ENCODE peak calls at places on chromosomes 1 and 21, in nine cellular contexts. One of them, this sample, is unnamed.

GRCh38 chr1:17307946-17308345 is at the start of gene PADI4:
- DNase-seq in H7: no peak
- DNase-seq in tibial artery: no peak
- DNase-seq in SJCRH30: no peak
- DNase-seq in fibroblast of mammary gland: no peak
- DNase-seq in amniotic stem cell: no peak
- DNase-seq in activated CD4-positive, alpha-beta T cell treated with anti-CD3 and anti-CD28 coated beads for 4 hours: no peak
- DNase-seq in stimulated activated naive CD8-positive, alpha-beta T cell treated with anti-CD3 and anti-CD28 coated beads, Interleukin-15, amount 100 ng/mL, for 72 hours: no peak
- DNase-seq in activated naive CD4-positive, alpha-beta T cell treated with anti-CD3 and anti-CD28 coated beads for 36 hours: no peak
- DNase-seq in this sample: no peak

GRCh38 chr1:172991674-172992400 is 58.9 kb downstream of the TNFSF18 start:
- DNase-seq in fibroblast of mammary gland: no peak
- DNase-seq in stimulated activated naive CD8-positive, alpha-beta T cell treated with anti-CD3 and anti-CD28 coated beads, Interleukin-15, amount 100 ng/mL, for 72 hours: no peak
- DNase-seq in SJCRH30: no peak
- DNase-seq in tibial artery: no peak
- DNase-seq in activated naive CD4-positive, alpha-beta T cell treated with anti-CD3 and anti-CD28 coated beads for 36 hours: no peak
- DNase-seq in amniotic stem cell: no peak
- DNase-seq in activated CD4-positive, alpha-beta T cell treated with anti-CD3 and anti-CD28 coated beads for 4 hours: no peak
- DNase-seq in H7: no peak
- DNase-seq in this sample: no peak

GRCh38 chr21:29175408-29176147 is 45.1 kb downstream of the MAP3K7CL start:
- DNase-seq in activated naive CD4-positive, alpha-beta T cell treated with anti-CD3 and anti-CD28 coated beads for 36 hours: no peak
- DNase-seq in tibial artery: no peak
- DNase-seq in H7: no peak
- DNase-seq in activated CD4-positive, alpha-beta T cell treated with anti-CD3 and anti-CD28 coated beads for 4 hours: no peak
- DNase-seq in amniotic stem cell: no peak
- DNase-seq in SJCRH30: no peak
- DNase-seq in fibroblast of mammary gland: peak; percentile 80
- DNase-seq in stimulated activated naive CD8-positive, alpha-beta T cell treated with anti-CD3 and anti-CD28 coated beads, Interleukin-15, amount 100 ng/mL, for 72 hours: no peak
- DNase-seq in this sample: no peak

GRCh38 chr1:91502138-91502881 is 1.7 kb downstream of the CDC7 start:
- DNase-seq in H7: no peak
- DNase-seq in tibial artery: no peak
- DNase-seq in stimulated activated naive CD8-positive, alpha-beta T cell treated with anti-CD3 and anti-CD28 coated beads, Interleukin-15, amount 100 ng/mL, for 72 hours: no peak
- DNase-seq in SJCRH30: no peak
- DNase-seq in amniotic stem cell: no peak
- DNase-seq in fibroblast of mammary gland: no peak
- DNase-seq in activated CD4-positive, alpha-beta T cell treated with anti-CD3 and anti-CD28 coated beads for 4 hours: no peak
- DNase-seq in activated naive CD4-positive, alpha-beta T cell treated with anti-CD3 and anti-CD28 coated beads for 36 hours: no peak
- DNase-seq in this sample: no peak

GRCh38 chr1:58456470-58456869 is 90.1 kb downstream of the OMA1 start:
- DNase-seq in amniotic stem cell: no peak
- DNase-seq in activated CD4-positive, alpha-beta T cell treated with anti-CD3 and anti-CD28 coated beads for 4 hours: no peak
- DNase-seq in fibroblast of mammary gland: peak; percentile 51
- DNase-seq in SJCRH30: no peak
- DNase-seq in activated naive CD4-positive, alpha-beta T cell treated with anti-CD3 and anti-CD28 coated beads for 36 hours: no peak
- DNase-seq in tibial artery: no peak
- DNase-seq in stimulated activated naive CD8-positive, alpha-beta T cell treated with anti-CD3 and anti-CD28 coated beads, Interleukin-15, amount 100 ng/mL, for 72 hours: no peak
- DNase-seq in H7: no peak
- DNase-seq in this sample: no peak

GRCh38 chr1:93577536-93578432 is 103.9 kb downstream of the BCAR3 start:
- DNase-seq in fibroblast of mammary gland: no peak
- DNase-seq in activated naive CD4-positive, alpha-beta T cell treated with anti-CD3 and anti-CD28 coated beads for 36 hours: no peak
- DNase-seq in stimulated activated naive CD8-positive, alpha-beta T cell treated with anti-CD3 and anti-CD28 coated beads, Interleukin-15, amount 100 ng/mL, for 72 hours: no peak
- DNase-seq in activated CD4-positive, alpha-beta T cell treated with anti-CD3 and anti-CD28 coated beads for 4 hours: no peak
- DNase-seq in SJCRH30: no peak
- DNase-seq in H7: peak; percentile 19
- DNase-seq in tibial artery: no peak
- DNase-seq in amniotic stem cell: no peak
- DNase-seq in this sample: no peak

GRCh38 chr1:235865565-235866206 is 1.0 kb downstream of the LYST start:
- DNase-seq in H7: no peak
- DNase-seq in stimulated activated naive CD8-positive, alpha-beta T cell treated with anti-CD3 and anti-CD28 coated beads, Interleukin-15, amount 100 ng/mL, for 72 hours: no peak
- DNase-seq in fibroblast of mammary gland: peak; percentile 18
- DNase-seq in activated naive CD4-positive, alpha-beta T cell treated with anti-CD3 and anti-CD28 coated beads for 36 hours: no peak
- DNase-seq in SJCRH30: no peak
- DNase-seq in activated CD4-positive, alpha-beta T cell treated with anti-CD3 and anti-CD28 coated beads for 4 hours: no peak
- DNase-seq in tibial artery: no peak
- DNase-seq in amniotic stem cell: no peak
- DNase-seq in this sample: no peak

GRCh38 chr21:42320791-42321190 is 5.6 kb upstream of the TFF3 start:
- DNase-seq in amniotic stem cell: no peak
- DNase-seq in tibial artery: no peak
- DNase-seq in H7: no peak
- DNase-seq in activated naive CD4-positive, alpha-beta T cell treated with anti-CD3 and anti-CD28 coated beads for 36 hours: no peak
- DNase-seq in fibroblast of mammary gland: no peak
- DNase-seq in stimulated activated naive CD8-positive, alpha-beta T cell treated with anti-CD3 and anti-CD28 coated beads, Interleukin-15, amount 100 ng/mL, for 72 hours: no peak
- DNase-seq in activated CD4-positive, alpha-beta T cell treated with anti-CD3 and anti-CD28 coated beads for 4 hours: no peak
- DNase-seq in SJCRH30: no peak
- DNase-seq in this sample: no peak

GRCh38 chr1:23581219-23581618 is 21.9 kb upstream of the ID3 start:
- DNase-seq in amniotic stem cell: no peak
- DNase-seq in stimulated activated naive CD8-positive, alpha-beta T cell treated with anti-CD3 and anti-CD28 coated beads, Interleukin-15, amount 100 ng/mL, for 72 hours: no peak
- DNase-seq in tibial artery: no peak
- DNase-seq in activated CD4-positive, alpha-beta T cell treated with anti-CD3 and anti-CD28 coated beads for 4 hours: no peak
- DNase-seq in SJCRH30: peak; percentile 99
- DNase-seq in fibroblast of mammary gland: peak; percentile 31
- DNase-seq in activated naive CD4-positive, alpha-beta T cell treated with anti-CD3 and anti-CD28 coated beads for 36 hours: no peak
- DNase-seq in H7: no peak
- DNase-seq in this sample: no peak

GRCh38 chr21:42850866-42851391 is 28.4 kb downstream of the WDR4 start:
- DNase-seq in activated CD4-positive, alpha-beta T cell treated with anti-CD3 and anti-CD28 coated beads for 4 hours: peak; percentile 25
- DNase-seq in fibroblast of mammary gland: peak; percentile 14
- DNase-seq in stimulated activated naive CD8-positive, alpha-beta T cell treated with anti-CD3 and anti-CD28 coated beads, Interleukin-15, amount 100 ng/mL, for 72 hours: peak; percentile 24
- DNase-seq in SJCRH30: peak; percentile 31
- DNase-seq in tibial artery: no peak
- DNase-seq in amniotic stem cell: no peak
- DNase-seq in H7: peak; percentile 97
- DNase-seq in activated naive CD4-positive, alpha-beta T cell treated with anti-CD3 and anti-CD28 coated beads for 36 hours: peak; percentile 27
- DNase-seq in this sample: peak; percentile 82

GRCh38 chr1:224435318-224435763 is 744 bp upstream of the WDR26 start:
- DNase-seq in H7: peak; percentile 54
- DNase-seq in activated naive CD4-positive, alpha-beta T cell treated with anti-CD3 and anti-CD28 coated beads for 36 hours: peak; percentile 40
- DNase-seq in amniotic stem cell: peak; percentile 26
- DNase-seq in SJCRH30: peak; percentile 48
- DNase-seq in fibroblast of mammary gland: peak; percentile 89
- DNase-seq in activated CD4-positive, alpha-beta T cell treated with anti-CD3 and anti-CD28 coated beads for 4 hours: peak; percentile 7
- DNase-seq in stimulated activated naive CD8-positive, alpha-beta T cell treated with anti-CD3 and anti-CD28 coated beads, Interleukin-15, amount 100 ng/mL, for 72 hours: no peak
- DNase-seq in tibial artery: no peak
- DNase-seq in this sample: peak; percentile 30

GRCh38 chr1:223228931-223229528 is 86.0 kb upstream of the TLR5 start:
- DNase-seq in H7: no peak
- DNase-seq in fibroblast of mammary gland: no peak
- DNase-seq in stimulated activated naive CD8-positive, alpha-beta T cell treated with anti-CD3 and anti-CD28 coated beads, Interleukin-15, amount 100 ng/mL, for 72 hours: no peak
- DNase-seq in tibial artery: no peak
- DNase-seq in activated naive CD4-positive, alpha-beta T cell treated with anti-CD3 and anti-CD28 coated beads for 36 hours: no peak
- DNase-seq in activated CD4-positive, alpha-beta T cell treated with anti-CD3 and anti-CD28 coated beads for 4 hours: no peak
- DNase-seq in SJCRH30: no peak
- DNase-seq in amniotic stem cell: no peak
- DNase-seq in this sample: peak; percentile 13

GRCh38 chr1:209565759-209566678 is 17.5 kb upstream of the CAMK1G start:
- DNase-seq in amniotic stem cell: peak; percentile 78
- DNase-seq in stimulated activated naive CD8-positive, alpha-beta T cell treated with anti-CD3 and anti-CD28 coated beads, Interleukin-15, amount 100 ng/mL, for 72 hours: peak; percentile 70
- DNase-seq in fibroblast of mammary gland: peak; percentile 85
- DNase-seq in H7: peak; percentile 65
- DNase-seq in activated naive CD4-positive, alpha-beta T cell treated with anti-CD3 and anti-CD28 coated beads for 36 hours: peak; percentile 92
- DNase-seq in activated CD4-positive, alpha-beta T cell treated with anti-CD3 and anti-CD28 coated beads for 4 hours: peak; percentile 65
- DNase-seq in tibial artery: peak; percentile 79
- DNase-seq in SJCRH30: peak; percentile 94
- DNase-seq in this sample: peak; percentile 90

GRCh38 chr1:163459539-163459938 is 137.8 kb downstream of the NUF2 start:
- DNase-seq in amniotic stem cell: no peak
- DNase-seq in tibial artery: no peak
- DNase-seq in activated naive CD4-positive, alpha-beta T cell treated with anti-CD3 and anti-CD28 coated beads for 36 hours: no peak
- DNase-seq in SJCRH30: no peak
- DNase-seq in activated CD4-positive, alpha-beta T cell treated with anti-CD3 and anti-CD28 coated beads for 4 hours: no peak
- DNase-seq in H7: no peak
- DNase-seq in fibroblast of mammary gland: no peak
- DNase-seq in stimulated activated naive CD8-positive, alpha-beta T cell treated with anti-CD3 and anti-CD28 coated beads, Interleukin-15, amount 100 ng/mL, for 72 hours: no peak
- DNase-seq in this sample: no peak

GRCh38 chr1:31736675-31737074 is 27.5 kb downstream of the ADGRB2 start:
- DNase-seq in fibroblast of mammary gland: no peak
- DNase-seq in activated CD4-positive, alpha-beta T cell treated with anti-CD3 and anti-CD28 coated beads for 4 hours: peak; percentile 88
- DNase-seq in stimulated activated naive CD8-positive, alpha-beta T cell treated with anti-CD3 and anti-CD28 coated beads, Interleukin-15, amount 100 ng/mL, for 72 hours: no peak
- DNase-seq in amniotic stem cell: no peak
- DNase-seq in H7: no peak
- DNase-seq in activated naive CD4-positive, alpha-beta T cell treated with anti-CD3 and anti-CD28 coated beads for 36 hours: no peak
- DNase-seq in SJCRH30: no peak
- DNase-seq in tibial artery: no peak
- DNase-seq in this sample: no peak

This sample was measured in H9.